ENCODE peak calls at places on chromosomes 13 and 19, in five cellular contexts. U, I, Q, H and M are unnamed samples.

GRCh38 chr19:53945441-53945840 is 17.3 kb upstream of the CACNG8 start:
- DNase-seq in Q (peak), U (no peak), H (peak), I (no peak), M (no peak)

GRCh38 chr13:43664700-43665191 is 122.0 kb downstream of the ENOX1 start:
- DNase-seq in Q (peak), I (peak), U (no peak), H (no peak), M (no peak)

GRCh38 chr19:10797078-10797477 is 38.9 kb downstream of the TMED1 start:
- DNase-seq in I (no peak), U (no peak), H (no peak), Q (no peak), M (no peak)

GRCh38 chr19:39428309-39429112 is 7.2 kb downstream of the RPS16 start:
- DNase-seq in U (no peak), H (no peak), Q (peak), I (peak), M (no peak)

GRCh38 chr19:10390652-10391286 is 10.4 kb upstream of the TYK2 start:
- DNase-seq in H (peak), Q (peak), U (peak), I (peak), M (peak)

GRCh38 chr13:111512707-111513106 is 192.3 kb downstream of the TEX29 start:
- DNase-seq in U (no peak), Q (no peak), H (no peak), I (no peak), M (no peak)

GRCh38 chr19:43527860-43528622 is 1.0 kb upstream of the ETHE1 start:
- DNase-seq in Q (peak), H (peak), U (no peak), I (peak), M (no peak)

GRCh38 chr13:37657134-37657533 is 58.6 kb upstream of the POSTN start:
- DNase-seq in Q (peak), H (no peak), I (no peak), U (no peak), M (no peak)

GRCh38 chr19:10952809-10953208 is 8.0 kb upstream of the SMARCA4 start:
- DNase-seq in H (no peak), Q (no peak), U (no peak), I (peak), M (no peak)

GRCh38 chr13:98206946-98207345 is 29.9 kb upstream of the RNF113B start:
- DNase-seq in U (no peak), H (no peak), I (no peak), Q (peak), M (no peak)

GRCh38 chr13:79749985-79750551 is 269.1 kb downstream of the NDFIP2 start:
- DNase-seq in I (peak), U (no peak), H (no peak), Q (peak), M (no peak)

GRCh38 chr13:99698010-99698815 is 196.9 kb downstream of the TM9SF2 start:
- DNase-seq in U (no peak), Q (no peak), I (no peak), H (no peak), M (no peak)

GRCh38 chr13:63455938-63456337 is 2040.3 kb upstream of the PCDH20 start:
- DNase-seq in U (no peak), I (no peak), Q (no peak), H (no peak), M (no peak)

GRCh38 chr13:76992548-76993001 is 694 bp downstream of the CLN5 start:
- DNase-seq in H (peak), U (no peak), I (peak), Q (peak), M (peak)